ENCODE peak calls at places on chromosomes 1 and 21, in five cellular contexts. V, H, I, P and S are unnamed samples.
A peak's percentile ranks its signal among the peaks of the same experiment; 100 is the strongest.

GRCh38 chr1:96632045-96632664 is 89.4 kb upstream of the PTBP2 start:
- DNase-seq in V (no peak), H (no peak), I (no peak), P (no peak), S (no peak)

GRCh38 chr1:99268021-99268420 is 3.7 kb downstream of the PLPPR4 start:
- DNase-seq in V (no peak), H (no peak), I (no peak), P (peak; percentile 50), S (no peak)

GRCh38 chr1:232393834-232394146 is 236.1 kb downstream of the SIPA1L2 start:
- DNase-seq in V (no peak), H (no peak), I (no peak), P (no peak), S (no peak)

GRCh38 chr21:45887121-45887611 is 94.4 kb upstream of the COL6A1 start:
- DNase-seq in V (no peak), H (no peak), I (no peak), P (no peak), S (no peak)

GRCh38 chr1:234978397-234979291 is 150.0 kb downstream of the TOMM20 start:
- DNase-seq in V (no peak), H (no peak), I (no peak), P (peak; percentile 93), S (no peak)

GRCh38 chr1:194118086-194118485 is 931.7 kb upstream of the B3GALT2 start:
- DNase-seq in V (no peak), H (no peak), I (no peak), P (no peak), S (no peak)

GRCh38 chr1:161200421-161200991 is 1.7 kb upstream of the ADAMTS4 start:
- DNase-seq in V (no peak), H (no peak), I (no peak), P (no peak), S (no peak)

GRCh38 chr1:64476251-64476952 is 6.5 kb downstream of the CACHD1 start:
- DNase-seq in V (no peak), H (no peak), I (no peak), P (peak; percentile 87), S (no peak)

GRCh38 chr1:88646852-88647645 is 37.0 kb upstream of the PKN2 start:
- DNase-seq in V (no peak), H (no peak), I (no peak), P (no peak), S (no peak)

GRCh38 chr1:242826706-242827336 is 302.3 kb upstream of the PLD5 start:
- DNase-seq in V (no peak), H (no peak), I (no peak), P (no peak), S (no peak)

GRCh38 chr1:242824435-242824834 is 299.9 kb upstream of the PLD5 start:
- DNase-seq in V (no peak), H (no peak), I (no peak), P (no peak), S (peak; percentile 44)

GRCh38 chr1:242827538-242827937 is 303.0 kb upstream of the PLD5 start:
- DNase-seq in V (no peak), H (no peak), I (no peak), P (no peak), S (no peak)

GRCh38 chr1:242828828-242829227 is 304.3 kb upstream of the PLD5 start:
- DNase-seq in V (no peak), H (no peak), I (no peak), P (no peak), S (no peak)

GRCh38 chr1:242828199-242828598 is 303.7 kb upstream of the PLD5 start:
- DNase-seq in V (no peak), H (no peak), I (no peak), P (no peak), S (no peak)
- TF ChIP-seq CTCF in V (no peak), H (no peak), I (no peak), P (no peak), S (no peak)

GRCh38 chr1:94819945-94820746 is at the start of gene SLC44A3:
- DNase-seq in V (peak; percentile 71), H (peak; percentile 59), I (no peak), P (peak; percentile 24), S (peak; percentile 75)
- TF ChIP-seq CTCF in V (no peak), H (peak; percentile 30), I (no peak), P (peak; percentile 44), S (no peak)

DNA sequence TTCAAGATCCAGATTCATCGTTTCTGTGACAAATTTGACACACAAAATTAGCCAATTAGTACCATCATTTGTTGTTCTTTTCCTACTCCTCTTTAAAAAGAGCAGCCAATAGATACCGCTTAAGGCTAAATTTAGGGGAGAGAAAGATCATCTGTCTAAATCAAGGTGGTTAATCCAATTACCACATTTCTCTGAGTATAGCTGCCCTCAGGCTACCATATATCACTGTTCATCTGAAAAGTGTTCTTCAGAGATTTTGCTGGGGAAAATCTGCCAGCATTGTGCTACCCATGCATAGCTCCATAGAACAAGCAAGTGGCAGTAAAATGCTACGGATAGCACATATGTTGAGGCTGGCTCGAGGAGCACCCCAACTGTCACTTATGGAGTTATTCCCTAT is 110.3 kb upstream of the ESRRG start:
- DNase-seq in V (no peak), H (no peak), I (no peak), P (no peak), S (no peak)
- TF ChIP-seq CTCF in V (no peak), H (no peak), I (no peak), P (no peak), S (no peak)

GRCh38 chr1:109790329-109790728 is 26.6 kb upstream of the EPS8L3 start:
- DNase-seq in V (no peak), H (no peak), I (no peak), P (no peak), S (no peak)

GRCh38 chr1:109789771-109790170 is 26.0 kb upstream of the EPS8L3 start:
- DNase-seq in V (no peak), H (no peak), I (no peak), P (no peak), S (no peak)

GRCh38 chr1:109787211-109787844 is 23.6 kb upstream of the EPS8L3 start:
- DNase-seq in V (no peak), H (no peak), I (no peak), P (peak; percentile 50), S (no peak)

GRCh38 chr1:109787845-109788605 is 24.3 kb upstream of the EPS8L3 start:
- DNase-seq in V (no peak), H (no peak), I (no peak), P (no peak), S (no peak)

GRCh38 chr1:109788695-109789521 is 25.2 kb upstream of the EPS8L3 start:
- DNase-seq in V (no peak), H (no peak), I (no peak), P (no peak), S (peak; percentile 35)
- TF ChIP-seq CTCF in V (peak; percentile 45), H (peak; percentile 52), I (no peak), P (peak; percentile 41), S (no peak)